ENCODE peak calls at places on chromosomes 16 and 17, in eight cellular contexts. V is upper lobe of right lung; E is IMR-90; H is prostate gland; U is cardiac muscle cell; O is CD4-positive, alpha-beta memory T cell; M is aorta; A is gastrocnemius medialis. I is an unnamed sample.

GRCh38 chr17:50170662-50171370 is 5.0 kb downstream of the SGCA start:
- DNase-seq in V (no peak), E (no peak), H (no peak), U (no peak), O (no peak), M (peak; percentile 60), A (peak; percentile 84), I (no peak)

GRCh38 chr16:57667526-57668258 is 414 bp upstream of the ADGRG3 start:
- DNase-seq in V (peak; percentile 78), E (peak; percentile 38), H (no peak), U (no peak), O (no peak), M (no peak), A (no peak), I (no peak)

GRCh38 chr17:44878627-44879221 is 20.5 kb downstream of the EFTUD2 start:
- DNase-seq in V (no peak), E (peak; percentile 38), H (no peak), U (peak; percentile 59), O (peak; percentile 19), M (no peak), A (no peak), I (no peak)

GRCh38 chr16:65449526-65449925 is 327.7 kb upstream of the CDH11 start:
- DNase-seq in V (no peak), E (no peak), H (no peak), U (no peak), O (no peak), M (no peak), A (no peak), I (no peak)

GRCh38 chr17:31931781-31932180 is 5.0 kb upstream of the SUZ12 start:
- DNase-seq in V (no peak), E (peak; percentile 10), H (no peak), U (no peak), O (no peak), M (no peak), A (no peak), I (no peak)

GRCh38 chr16:55900616-55901393 is 25.6 kb upstream of the CES5A start:
- DNase-seq in V (no peak), E (no peak), H (no peak), U (no peak), O (no peak), M (no peak), A (no peak), I (no peak)

GRCh38 chr16:81137012-81137335 is 40.8 kb upstream of the GCSH start:
- DNase-seq in V (no peak), E (peak; percentile 24), H (no peak), U (peak; percentile 22), O (no peak), M (no peak), A (no peak), I (no peak)

GRCh38 chr17:49005140-49005539 is 8.0 kb downstream of the IGF2BP1 start:
- DNase-seq in V (no peak), E (no peak), H (no peak), U (no peak), O (no peak), M (no peak), A (no peak), I (no peak)

GRCh38 chr17:73285916-73286862 is 24.5 kb upstream of the CPSF4L start:
- DNase-seq in V (no peak), E (no peak), H (no peak), U (no peak), O (no peak), M (no peak), A (no peak), I (no peak)

GRCh38 chr16:48860341-48860740 is 250.4 kb upstream of the N4BP1 start:
- DNase-seq in V (no peak), E (no peak), H (no peak), U (no peak), O (no peak), M (no peak), A (no peak), I (no peak)

GRCh38 chr17:2076461-2076984 is 21.6 kb downstream of the HIC1 start:
- DNase-seq in V (no peak), E (peak; percentile 45), H (no peak), U (no peak), O (no peak), M (no peak), A (no peak), I (no peak)

GRCh38 chr16:50281391-50282009 is 15.1 kb downstream of the ADCY7 start:
- DNase-seq in V (no peak), E (no peak), H (no peak), U (no peak), O (no peak), M (peak; percentile 73), A (no peak), I (no peak)
- H3K27ac ChIP-seq in V (peak overlapping the region; percentile 80), E (no peak overlapping the region), H (no peak overlapping the region), U (no peak overlapping the region), O (peak overlapping the region; percentile 57), M (no peak overlapping the region), A (no peak overlapping the region), I (no peak overlapping the region)

GRCh38 chr17:78174870-78175642 is 6.7 kb downstream of the SYNGR2 start:
- DNase-seq in V (no peak), E (no peak), H (no peak), U (no peak), O (no peak), M (no peak), A (peak; percentile 45), I (peak; percentile 60)
- H3K27ac ChIP-seq in V (peak overlapping the region; percentile 87), E (no peak overlapping the region), H (peak overlapping the region; percentile 76), U (peak overlapping the region; percentile 98), O (no peak overlapping the region), M (peak overlapping the region; percentile 52), A (peak overlapping the region; percentile 95), I (peak overlapping the region; percentile 93)

GRCh38 chr16:2854700-2855309 is 3.2 kb downstream of the PRSS22 start:
- DNase-seq in V (no peak), E (no peak), H (no peak), U (no peak), O (no peak), M (no peak), A (no peak), I (no peak)
- H3K27ac ChIP-seq in V (no peak overlapping the region), E (no peak overlapping the region), H (no peak overlapping the region), U (no peak overlapping the region), O (no peak overlapping the region), M (no peak overlapping the region), A (no peak overlapping the region), I (no peak overlapping the region)

GRCh38 chr17:9571201-9571600 is 4.4 kb downstream of the STX8 start:
- DNase-seq in V (no peak), E (no peak), H (no peak), U (no peak), O (no peak), M (no peak), A (no peak), I (no peak)
- H3K27ac ChIP-seq in V (no peak overlapping the region), E (no peak overlapping the region), H (no peak overlapping the region), U (no peak overlapping the region), O (no peak overlapping the region), M (no peak overlapping the region), A (no peak overlapping the region), I (no peak overlapping the region)

DNA sequence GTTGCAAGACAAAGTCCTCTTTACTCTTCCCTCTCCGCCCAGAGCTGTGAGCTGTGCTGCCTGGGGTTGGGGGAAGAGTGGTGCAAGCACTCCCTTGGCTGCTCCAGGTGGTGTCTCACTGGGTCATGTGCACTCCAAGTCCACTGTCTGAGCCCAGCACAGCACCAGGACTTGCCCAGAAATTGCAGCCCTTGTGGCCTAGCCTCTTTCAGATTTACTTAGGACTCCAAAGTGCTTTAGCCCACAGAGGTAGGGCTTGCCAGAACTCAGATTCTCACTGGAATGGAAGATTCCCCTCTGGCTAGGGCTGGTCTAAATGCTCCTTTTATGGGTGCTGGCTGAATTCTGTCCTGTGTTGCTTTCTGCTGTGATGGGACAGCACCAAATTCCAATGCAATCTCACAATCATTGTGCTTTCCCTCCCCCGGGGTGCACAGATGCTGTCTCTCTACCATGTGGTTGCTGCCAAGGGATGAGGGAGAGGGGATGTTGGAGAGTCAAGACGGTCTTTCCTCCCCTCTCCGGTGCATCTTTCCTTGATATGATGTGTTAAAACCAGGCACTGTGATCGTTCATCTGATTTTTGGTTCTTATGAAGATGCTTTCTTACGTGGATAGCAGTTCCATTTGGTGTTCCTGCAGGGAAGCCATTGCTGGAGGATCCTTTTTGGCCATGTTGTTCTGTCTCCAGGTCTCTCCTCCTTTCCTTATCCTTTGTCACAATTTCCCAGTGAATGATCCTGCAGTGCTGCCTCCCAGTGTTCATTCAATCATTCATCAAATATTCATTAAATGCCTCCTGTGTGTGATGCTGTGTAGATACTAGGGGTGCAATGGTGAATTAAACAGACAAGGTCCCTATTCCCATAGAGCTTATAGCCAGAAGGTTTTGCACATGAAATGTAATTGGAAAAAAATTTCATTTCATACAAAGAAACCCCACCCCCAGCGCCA is 216.3 kb downstream of the SPECC1 start:
- DNase-seq in V (no peak), E (no peak), H (no peak), U (no peak), O (no peak), M (no peak), A (no peak), I (peak; percentile 16)
- H3K27ac ChIP-seq in V (no peak overlapping the region), E (no peak overlapping the region), H (no peak overlapping the region), U (no peak overlapping the region), O (no peak overlapping the region), M (no peak overlapping the region), A (no peak overlapping the region), I (no peak overlapping the region)

GRCh38 chr16:4059969-4060368 is 56.3 kb downstream of the ADCY9 start:
- DNase-seq in V (no peak), E (no peak), H (no peak), U (no peak), O (peak; percentile 36), M (no peak), A (no peak), I (peak; percentile 24)

GRCh38 chr16:4055748-4056147 is 60.5 kb downstream of the ADCY9 start:
- DNase-seq in V (no peak), E (no peak), H (no peak), U (no peak), O (no peak), M (no peak), A (no peak), I (no peak)

GRCh38 chr16:4056161-4057105 is 59.8 kb downstream of the ADCY9 start:
- DNase-seq in V (no peak), E (no peak), H (no peak), U (no peak), O (no peak), M (no peak), A (peak; percentile 64), I (no peak)

GRCh38 chr16:4058386-4058785 is 57.9 kb downstream of the ADCY9 start:
- DNase-seq in V (no peak), E (peak; percentile 44), H (no peak), U (no peak), O (no peak), M (no peak), A (peak; percentile 58), I (no peak)

DNA sequence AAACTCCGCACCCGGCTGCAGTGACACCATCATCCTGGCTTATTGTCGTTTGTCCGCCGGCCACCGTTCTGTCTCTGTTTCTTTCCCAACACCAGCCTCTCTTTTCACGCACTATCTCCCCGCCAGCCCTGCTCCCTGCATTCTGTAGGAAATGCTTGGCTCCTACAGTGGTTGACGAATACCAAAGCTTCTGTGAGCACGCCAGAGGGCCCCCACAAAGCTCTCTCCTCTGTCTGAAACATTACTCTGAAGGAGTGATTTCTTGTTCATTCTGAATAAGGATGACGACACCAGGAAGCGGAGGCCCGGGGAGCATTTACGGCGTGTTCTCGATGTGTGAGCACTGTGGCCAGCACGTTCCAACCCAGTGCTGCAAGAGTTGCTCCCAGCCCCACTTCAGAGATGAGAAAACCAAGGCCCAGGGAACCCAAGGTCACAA is 58.8 kb downstream of the ADCY9 start:
- DNase-seq in V (no peak), E (no peak), H (no peak), U (no peak), O (no peak), M (no peak), A (no peak), I (no peak)
- H3K27ac ChIP-seq in V (no peak overlapping the region), E (no peak overlapping the region), H (no peak overlapping the region), U (no peak overlapping the region), O (no peak overlapping the region), M (no peak overlapping the region), A (peak overlapping the region; percentile 87), I (no peak overlapping the region)

I was measured in small intestine.